ENCODE peak calls at places on chromosomes 7 and 10, in five cellular contexts. S, C, M, X and K are unnamed samples.

GRCh38 chr10:100881552-100882250 is 31.1 kb upstream of the SLF2 start:
- DNase-seq in S (no peak), C (no peak), M (no peak), X (no peak), K (no peak)

GRCh38 chr10:99435986-99436633 is 5.7 kb upstream of the GOT1 start:
- DNase-seq in S (no peak), C (no peak), M (no peak), X (no peak), K (peak; percentile 72)

GRCh38 chr7:127940365-127941160 is 90.7 kb downstream of the LRRC4 start:
- DNase-seq in S (no peak), C (no peak), M (no peak), X (no peak), K (no peak)

GRCh38 chr10:78513330-78513729 is 479.7 kb downstream of the RPS24 start:
- DNase-seq in S (no peak), C (no peak), M (peak; percentile 23), X (no peak), K (no peak)

GRCh38 chr10:124589491-124590006 is 127.9 kb downstream of the LHPP start:
- DNase-seq in S (no peak), C (peak; percentile 50), M (no peak), X (peak; percentile 58), K (no peak)

GRCh38 chr10:17788646-17789045 is 20.5 kb upstream of the MRC1 start:
- DNase-seq in S (no peak), C (no peak), M (no peak), X (no peak), K (no peak)

GRCh38 chr7:51045319-51046102 is 262.8 kb upstream of the GRB10 start:
- DNase-seq in S (no peak), C (no peak), M (no peak), X (no peak), K (no peak)

GRCh38 chr10:50594012-50594411 is 29.7 kb downstream of the SGMS1 start:
- DNase-seq in S (no peak), C (no peak), M (no peak), X (no peak), K (peak; percentile 35)

GRCh38 chr10:128563904-128564303 is 437.7 kb upstream of the MKI67 start:
- DNase-seq in S (no peak), C (no peak), M (no peak), X (no peak), K (no peak)

GRCh38 chr7:75966209-75966961 is 28.0 kb downstream of the TMEM120A start:
- DNase-seq in S (peak; percentile 92), C (peak; percentile 86), M (peak; percentile 82), X (no peak), K (no peak)

DNA sequence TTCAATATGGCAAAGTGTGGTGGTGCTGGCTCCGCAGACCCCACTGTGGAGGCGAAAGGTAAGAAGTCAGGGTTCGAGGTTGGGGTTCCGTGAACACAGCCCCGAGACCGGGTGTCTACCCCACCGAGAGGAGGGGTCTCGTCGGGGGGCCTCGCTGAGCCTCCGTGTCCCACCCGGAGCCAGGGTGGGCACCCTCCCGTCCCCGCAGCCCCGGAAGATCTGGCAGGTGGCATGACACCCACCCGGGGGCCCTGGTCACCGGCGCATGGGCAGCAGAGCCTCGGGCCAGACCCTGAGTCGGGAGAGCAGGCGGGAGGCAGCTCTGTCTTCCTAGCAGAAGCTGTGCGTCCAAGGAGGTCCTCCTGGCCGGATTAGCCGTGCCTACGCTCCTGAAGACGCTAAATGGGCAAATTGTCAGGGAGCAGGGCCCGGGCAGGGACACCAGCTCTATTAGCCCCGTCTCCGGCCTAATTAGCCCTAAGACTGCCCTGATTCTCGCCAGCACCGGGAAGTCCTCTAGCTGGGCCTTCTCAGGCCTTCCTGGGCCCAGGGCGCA is 56.4 kb downstream of the UNCX start:
- DNase-seq in S (no peak), C (peak; percentile 45), M (no peak), X (no peak), K (no peak)
- H3K27ac ChIP-seq in S (no peak overlapping the region), C (no peak overlapping the region), M (no peak overlapping the region), X (no peak overlapping the region), K (peak overlapping the region; percentile 91)

GRCh38 chr10:75145590-75145989 is 34.1 kb downstream of the SAMD8 start:
- DNase-seq in S (no peak), C (no peak), M (no peak), X (no peak), K (no peak)
- H3K27ac ChIP-seq in S (no peak overlapping the region), C (no peak overlapping the region), M (no peak overlapping the region), X (no peak overlapping the region), K (no peak overlapping the region)

GRCh38 chr7:44470080-44470479 is 20.4 kb downstream of the NUDCD3 start:
- DNase-seq in S (no peak), C (no peak), M (no peak), X (no peak), K (no peak)

GRCh38 chr7:44470628-44471245 is 19.7 kb downstream of the NUDCD3 start:
- DNase-seq in S (no peak), C (no peak), M (no peak), X (no peak), K (no peak)

GRCh38 chr7:44471850-44472249 is 18.6 kb downstream of the NUDCD3 start:
- DNase-seq in S (no peak), C (no peak), M (no peak), X (no peak), K (no peak)

GRCh38 chr7:44471436-44471835 is 19.0 kb downstream of the NUDCD3 start:
- DNase-seq in S (no peak), C (no peak), M (no peak), X (no peak), K (no peak)

GRCh38 chr7:44473295-44473694 is 17.2 kb downstream of the NUDCD3 start:
- DNase-seq in S (no peak), C (no peak), M (no peak), X (no peak), K (no peak)
- H3K27ac ChIP-seq in S (peak overlapping the region; percentile 63), C (peak overlapping the region; percentile 0), M (no peak overlapping the region), X (no peak overlapping the region), K (no peak overlapping the region)

GRCh38 chr10:110415809-110416208 is 81.9 kb upstream of the DUSP5 start:
- DNase-seq in S (no peak), C (peak; percentile 1), M (no peak), X (no peak), K (no peak)
- H3K27ac ChIP-seq in S (no peak overlapping the region), C (no peak overlapping the region), M (peak overlapping the region; percentile 45), X (no peak overlapping the region), K (no peak overlapping the region)

DNA sequence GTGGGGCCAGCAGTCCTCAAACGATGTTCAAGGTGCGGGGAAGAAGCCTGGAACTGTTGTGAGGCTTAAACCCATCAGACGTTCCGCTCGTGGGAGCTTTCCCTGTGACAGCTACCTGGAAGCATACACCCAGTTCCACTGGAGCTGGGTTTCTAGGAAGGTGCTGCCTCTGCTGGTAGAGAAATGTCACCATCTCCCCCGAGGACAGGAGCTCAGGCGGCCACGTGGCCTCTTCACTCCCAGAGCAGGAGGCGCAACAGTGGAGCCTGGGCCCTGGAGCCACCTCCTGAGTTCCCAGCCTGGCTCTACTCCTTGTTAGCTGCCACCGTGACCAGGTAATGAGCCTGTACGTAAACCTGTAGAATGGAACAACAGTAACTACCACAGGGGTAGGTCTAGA is 156.1 kb downstream of the ADARB2 start:
- DNase-seq in S (no peak), C (no peak), M (no peak), X (no peak), K (no peak)
- H3K27ac ChIP-seq in S (no peak overlapping the region), C (no peak overlapping the region), M (no peak overlapping the region), X (no peak overlapping the region), K (no peak overlapping the region)

GRCh38 chr7:155296006-155296787 is 1.5 kb upstream of the INSIG1 start:
- DNase-seq in S (no peak), C (no peak), M (no peak), X (no peak), K (no peak)
- H3K27ac ChIP-seq in S (peak overlapping the region; percentile 75), C (peak overlapping the region; percentile 90), M (peak overlapping the region; percentile 96), X (peak overlapping the region; percentile 93), K (peak overlapping the region; percentile 97)

GRCh38 chr10:80392250-80392649 is 16.1 kb upstream of the PRXL2A start:
- DNase-seq in S (no peak), C (no peak), M (no peak), X (no peak), K (no peak)
- H3K27ac ChIP-seq in S (no peak overlapping the region), C (no peak overlapping the region), M (no peak overlapping the region), X (no peak overlapping the region), K (no peak overlapping the region)